ENCODE peak calls at places on chromosomes 6 and 20, in eight cellular contexts. G is endothelial cell, L is neural progenitor cell, Q is AG10803, P is B cell, C is lower lobe of right lung, A is BJ, U is stomach. S is an unnamed sample.

GRCh38 chr20:48019496-48019895 is 234.2 kb upstream of the SULF2 start:
- DNase-seq in G (no peak), L (no peak), Q (peak; percentile 52), P (no peak), C (no peak), A (no peak), U (no peak), S (no peak)

GRCh38 chr6:145036848-145037567 is 698.3 kb downstream of the EPM2A start:
- DNase-seq in G (no peak), L (no peak), Q (no peak), P (no peak), C (no peak), A (no peak), U (no peak), S (no peak)

GRCh38 chr6:105560611-105561066 is 157.8 kb upstream of the PREP start:
- DNase-seq in G (no peak), L (no peak), Q (peak; percentile 58), P (no peak), C (no peak), A (no peak), U (no peak), S (peak; percentile 47)

GRCh38 chr6:112640895-112641294 is 293.8 kb downstream of the RFPL4B start:
- DNase-seq in G (no peak), L (no peak), Q (peak; percentile 82), P (no peak), C (no peak), A (peak; percentile 55), U (no peak), S (no peak)

GRCh38 chr6:53915292-53915691 is 120.5 kb downstream of the LRRC1 start:
- DNase-seq in G (no peak), L (no peak), Q (no peak), P (no peak), C (no peak), A (no peak), U (no peak), S (no peak)

GRCh38 chr20:43667341-43668132 is 623 bp downstream of the MYBL2 start:
- DNase-seq in G (peak; percentile 34), L (peak; percentile 67), Q (no peak), P (peak; percentile 84), C (no peak), A (no peak), U (no peak), S (peak; percentile 58)

GRCh38 chr6:126631343-126631742 is 291.4 kb downstream of the CENPW start:
- DNase-seq in G (no peak), L (no peak), Q (peak; percentile 78), P (no peak), C (no peak), A (peak; percentile 18), U (no peak), S (no peak)

GRCh38 chr6:52152070-52152423 is 34.1 kb upstream of the IL17A start:
- DNase-seq in G (no peak), L (no peak), Q (no peak), P (no peak), C (no peak), A (no peak), U (no peak), S (no peak)

GRCh38 chr6:168016756-168017525 is 19.5 kb downstream of the KIF25 start:
- DNase-seq in G (no peak), L (no peak), Q (no peak), P (no peak), C (peak; percentile 22), A (no peak), U (no peak), S (no peak)

GRCh38 chr6:47740714-47741113 is 41.1 kb upstream of the OPN5 start:
- DNase-seq in G (no peak), L (no peak), Q (no peak), P (no peak), C (no peak), A (no peak), U (no peak), S (no peak)

GRCh38 chr20:59273699-59274380 is 26.6 kb upstream of the EDN3 start:
- DNase-seq in G (no peak), L (no peak), Q (no peak), P (no peak), C (no peak), A (no peak), U (no peak), S (no peak)

DNA sequence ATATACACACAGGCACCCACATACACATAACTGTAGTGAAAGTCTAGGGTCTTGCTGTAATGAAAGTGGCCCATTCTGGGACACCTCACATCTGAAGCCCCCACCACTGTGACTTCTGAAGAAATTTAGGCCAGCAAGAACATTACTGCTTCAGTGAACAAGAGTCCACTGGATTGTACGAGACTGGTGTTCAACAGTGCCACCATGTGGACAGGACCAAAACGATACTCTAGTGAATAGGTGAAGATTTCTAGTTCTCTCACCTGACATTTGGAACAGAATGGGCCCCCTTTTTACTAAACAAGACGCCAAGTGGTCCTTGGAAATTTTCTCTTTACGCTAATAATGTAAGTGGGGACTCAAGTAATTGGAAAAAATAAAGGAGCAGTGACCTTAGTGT is 156.9 kb downstream of the MAFB start:
- DNase-seq in G (peak; percentile 15), L (peak; percentile 57), Q (no peak), P (no peak), C (no peak), A (no peak), U (no peak), S (no peak)
- TF ChIP-seq CTCF in G (peak; percentile 60), L (peak; percentile 67), Q (peak; percentile 42), P (no peak), C (peak; percentile 13), A (peak; percentile 14), U (no peak), S (no peak)

GRCh38 chr6:166538297-166539010 is 48.0 kb downstream of the RAMACL start:
- DNase-seq in G (no peak), L (no peak), Q (no peak), P (peak; percentile 13), C (no peak), A (no peak), U (no peak), S (no peak)
- TF ChIP-seq CTCF in G (no peak), L (no peak), Q (no peak), P (no peak), C (no peak), A (no peak), U (no peak), S (no peak)

GRCh38 chr20:1146957-1147356 is 28.6 kb downstream of the PSMF1 start:
- DNase-seq in G (no peak), L (no peak), Q (no peak), P (no peak), C (no peak), A (no peak), U (no peak), S (no peak)
- TF ChIP-seq CTCF in G (no peak), L (no peak), Q (no peak), P (no peak), C (no peak), A (no peak), U (no peak), S (no peak)

GRCh38 chr20:19903168-19903676 is 113.9 kb upstream of the NAA20 start:
- DNase-seq in G (no peak), L (no peak), Q (peak; percentile 28), P (peak; percentile 47), C (peak; percentile 62), A (no peak), U (peak; percentile 44), S (peak; percentile 77)
- TF ChIP-seq CTCF in G (no peak), L (no peak), Q (no peak), P (peak; percentile 48), C (peak; percentile 45), A (peak; percentile 8), U (no peak), S (peak; percentile 56)

GRCh38 chr6:13194852-13195251 is 133.5 kb downstream of the TBC1D7 start:
- DNase-seq in G (peak; percentile 45), L (peak; percentile 37), Q (peak; percentile 74), P (peak; percentile 75), C (peak; percentile 59), A (no peak), U (peak; percentile 40), S (peak; percentile 78)
- TF ChIP-seq CTCF in G (peak; percentile 65), L (peak; percentile 42), Q (peak; percentile 73), P (peak; percentile 73), C (peak; percentile 40), A (peak; percentile 71), U (no peak), S (peak; percentile 70)

GRCh38 chr6:10465633-10466499 is 51.0 kb upstream of the TFAP2A start:
- DNase-seq in G (peak; percentile 70), L (peak; percentile 84), Q (peak; percentile 25), P (no peak), C (no peak), A (no peak), U (peak; percentile 43), S (peak; percentile 50)
- TF ChIP-seq CTCF in G (peak; percentile 43), L (peak; percentile 66), Q (peak; percentile 48), P (peak; percentile 21), C (peak; percentile 37), A (peak; percentile 67), U (no peak), S (peak; percentile 55)